ENCODE peak calls at places on chromosomes 13 and 19, in four cellular contexts. One of them, this sample, is unnamed.

GRCh38 chr19:16066611-16067104 is 9.6 kb upstream of the TPM4 start:
- DNase-seq in HepG2: peak; percentile 81
- DNase-seq in SK-N-SH: peak; percentile 62
- DNase-seq in GM12878: no peak
- DNase-seq in this sample: no peak

GRCh38 chr13:19157461-19157860 is 24.2 kb downstream of the TUBA3C start:
- DNase-seq in GM12878: no peak
- DNase-seq in HepG2: no peak
- DNase-seq in SK-N-SH: no peak
- DNase-seq in this sample: no peak

GRCh38 chr19:47433121-47433520 is 13.8 kb upstream of the MEIS3 start:
- DNase-seq in SK-N-SH: no peak
- DNase-seq in GM12878: no peak
- DNase-seq in HepG2: no peak
- DNase-seq in this sample: no peak

GRCh38 chr13:21675095-21676007 is 4.5 kb downstream of the FGF9 start:
- DNase-seq in HepG2: no peak
- DNase-seq in SK-N-SH: peak; percentile 36
- DNase-seq in GM12878: no peak
- DNase-seq in this sample: peak; percentile 68

GRCh38 chr19:53977991-53978731 is 13.3 kb upstream of the CACNG6 start:
- DNase-seq in SK-N-SH: peak; percentile 93
- DNase-seq in GM12878: no peak
- DNase-seq in HepG2: no peak
- DNase-seq in this sample: peak; percentile 97

GRCh38 chr13:51518847-51519246 is 65.4 kb upstream of the WDFY2 start:
- DNase-seq in GM12878: no peak
- DNase-seq in SK-N-SH: no peak
- DNase-seq in HepG2: no peak
- DNase-seq in this sample: no peak

GRCh38 chr13:76725211-76725610 is 161.0 kb downstream of the KCTD12 start:
- DNase-seq in HepG2: no peak
- DNase-seq in SK-N-SH: no peak
- DNase-seq in GM12878: no peak
- DNase-seq in this sample: no peak

GRCh38 chr19:4930664-4931063 is 21.4 kb downstream of the UHRF1 start:
- DNase-seq in SK-N-SH: no peak
- DNase-seq in GM12878: no peak
- DNase-seq in HepG2: no peak
- DNase-seq in this sample: no peak

GRCh38 chr19:3375221-3376088 is 9.1 kb downstream of the NFIC start:
- DNase-seq in GM12878: no peak
- DNase-seq in SK-N-SH: peak; percentile 90
- DNase-seq in HepG2: no peak
- DNase-seq in this sample: no peak

GRCh38 chr13:51780099-51780498 is 23.9 kb downstream of the DHRS12 start:
- DNase-seq in HepG2: no peak
- DNase-seq in GM12878: no peak
- DNase-seq in SK-N-SH: no peak
- DNase-seq in this sample: no peak

GRCh38 chr13:60261432-60262351 is 98.0 kb upstream of the DIAPH3 start:
- DNase-seq in SK-N-SH: no peak
- DNase-seq in GM12878: no peak
- DNase-seq in HepG2: no peak
- DNase-seq in this sample: peak; percentile 57

GRCh38 chr19:38691938-38692457 is 44.5 kb downstream of the ACTN4 start:
- DNase-seq in HepG2: no peak
- DNase-seq in SK-N-SH: peak; percentile 89
- DNase-seq in GM12878: no peak
- DNase-seq in this sample: no peak

GRCh38 chr19:13974073-13974472 is 21.8 kb downstream of the DCAF15 start:
- DNase-seq in GM12878: no peak
- DNase-seq in SK-N-SH: peak; percentile 66
- DNase-seq in HepG2: no peak
- DNase-seq in this sample: peak; percentile 70

GRCh38 chr13:96822900-96823299 is 171.4 kb downstream of the OXGR1 start:
- DNase-seq in HepG2: peak; percentile 50
- DNase-seq in SK-N-SH: peak; percentile 37
- DNase-seq in GM12878: no peak
- DNase-seq in this sample: no peak

GRCh38 chr13:97274782-97275252 is 52.7 kb downstream of the MBNL2 start:
- DNase-seq in SK-N-SH: no peak
- DNase-seq in HepG2: peak; percentile 93
- DNase-seq in GM12878: no peak
- DNase-seq in this sample: no peak

GRCh38 chr19:13057147-13057572 is 45.5 kb downstream of the LYL1 start:
- DNase-seq in HepG2: peak; percentile 37
- DNase-seq in SK-N-SH: no peak
- DNase-seq in GM12878: no peak
- DNase-seq in this sample: no peak

GRCh38 chr13:73428137-73428536 is 369.3 kb downstream of the KLF5 start:
- DNase-seq in SK-N-SH: no peak
- DNase-seq in GM12878: no peak
- DNase-seq in HepG2: no peak
- DNase-seq in this sample: no peak

GRCh38 chr19:50820086-50820485 is 3.5 kb downstream of the KLK1 start:
- DNase-seq in SK-N-SH: no peak
- DNase-seq in GM12878: no peak
- DNase-seq in HepG2: no peak
- DNase-seq in this sample: no peak

GRCh38 chr19:58538257-58539168 is 5.4 kb upstream of the TRIM28 start:
- DNase-seq in SK-N-SH: no peak
- DNase-seq in HepG2: no peak
- DNase-seq in GM12878: no peak
- DNase-seq in this sample: no peak

GRCh38 chr19:11587302-11587972 is 9.8 kb upstream of the ZNF627 start:
- DNase-seq in SK-N-SH: peak; percentile 85
- DNase-seq in HepG2: peak; percentile 47
- DNase-seq in GM12878: no peak
- DNase-seq in this sample: peak; percentile 33

GRCh38 chr13:41544824-41545707 is 87.7 kb downstream of the RGCC start:
- DNase-seq in HepG2: no peak
- DNase-seq in GM12878: no peak
- DNase-seq in SK-N-SH: no peak
- DNase-seq in this sample: no peak

GRCh38 chr19:48967346-48968178 is 2.5 kb downstream of the FTL start:
- DNase-seq in GM12878: no peak
- DNase-seq in SK-N-SH: no peak
- DNase-seq in HepG2: peak; percentile 74
- DNase-seq in this sample: no peak

GRCh38 chr13:96034662-96035061 is 18.5 kb downstream of the UGGT2 start:
- DNase-seq in HepG2: no peak
- DNase-seq in SK-N-SH: no peak
- DNase-seq in GM12878: no peak
- DNase-seq in this sample: no peak

GRCh38 chr13:46296920-46297319 is 85.2 kb downstream of the LRRC63 start:
- DNase-seq in HepG2: no peak
- DNase-seq in SK-N-SH: no peak
- DNase-seq in GM12878: no peak
- DNase-seq in this sample: no peak

GRCh38 chr13:78680064-78680463 is 21.1 kb upstream of the OBI1 start:
- DNase-seq in HepG2: no peak
- DNase-seq in GM12878: no peak
- DNase-seq in SK-N-SH: no peak
- DNase-seq in this sample: no peak

GRCh38 chr19:17209126-17210036 is 5.8 kb upstream of the USE1 start:
- DNase-seq in SK-N-SH: peak; percentile 95
- DNase-seq in GM12878: no peak
- DNase-seq in HepG2: no peak
- DNase-seq in this sample: peak; percentile 97

GRCh38 chr19:45637890-45638667 is 1.1 kb downstream of the EML2 start:
- DNase-seq in SK-N-SH: no peak
- DNase-seq in GM12878: no peak
- DNase-seq in HepG2: no peak
- DNase-seq in this sample: no peak

GRCh38 chr13:49670828-49671227 is 20.5 kb downstream of the EBPL start:
- DNase-seq in SK-N-SH: no peak
- DNase-seq in GM12878: no peak
- DNase-seq in HepG2: no peak
- DNase-seq in this sample: no peak

GRCh38 chr13:49664606-49665005 is 26.7 kb downstream of the EBPL start:
- DNase-seq in HepG2: no peak
- DNase-seq in GM12878: no peak
- DNase-seq in SK-N-SH: no peak
- DNase-seq in this sample: no peak

GRCh38 chr13:49667773-49668172 is 23.5 kb downstream of the EBPL start:
- DNase-seq in SK-N-SH: no peak
- DNase-seq in HepG2: no peak
- DNase-seq in GM12878: no peak
- DNase-seq in this sample: no peak

DNA sequence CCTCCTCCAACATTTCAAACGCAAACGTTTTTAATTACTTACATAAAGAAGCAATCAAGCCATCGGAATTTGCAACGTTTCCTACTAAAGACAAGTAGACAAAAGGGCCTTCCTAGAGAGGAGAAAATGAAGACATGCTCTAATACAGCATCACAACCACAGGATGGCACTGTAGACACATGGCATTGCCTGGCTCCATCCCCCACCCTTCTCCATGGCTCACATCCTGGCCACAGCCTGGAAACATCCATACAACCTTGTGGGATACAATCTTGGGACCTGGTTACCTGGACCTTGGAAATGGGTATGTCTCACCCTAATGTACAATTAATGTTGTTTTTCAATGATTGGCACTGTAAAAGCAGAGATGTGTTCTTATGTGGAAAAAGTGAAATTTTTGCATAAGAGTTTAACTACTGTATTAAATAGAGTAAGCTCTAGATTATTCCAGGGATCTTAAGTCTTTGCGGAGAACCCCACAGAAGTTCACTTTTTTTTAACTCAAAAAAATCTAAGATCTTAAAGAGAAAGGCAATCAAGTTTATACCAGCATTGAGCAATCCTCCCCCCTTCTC is 21.5 kb downstream of the EBPL start:
- DNase-seq in SK-N-SH: peak; percentile 84
- DNase-seq in GM12878: no peak
- DNase-seq in HepG2: peak; percentile 60
- DNase-seq in this sample: peak; percentile 57
- TF ChIP-seq TCF12 in SK-N-SH: no peak
- TF ChIP-seq TCF12 in GM12878: no peak
- TF ChIP-seq TCF12 in HepG2: no peak
- TF ChIP-seq TCF12 in this sample: no peak

GRCh38 chr13:39509616-39510015 is 93.4 kb downstream of the LHFPL6 start:
- DNase-seq in GM12878: no peak
- DNase-seq in SK-N-SH: no peak
- DNase-seq in HepG2: no peak
- DNase-seq in this sample: no peak
- TF ChIP-seq TCF12 in GM12878: no peak
- TF ChIP-seq TCF12 in SK-N-SH: no peak
- TF ChIP-seq TCF12 in HepG2: no peak
- TF ChIP-seq TCF12 in this sample: no peak

GRCh38 chr19:10010247-10010691 is at the start of gene COL5A3:
- DNase-seq in GM12878: no peak
- DNase-seq in HepG2: no peak
- DNase-seq in SK-N-SH: peak; percentile 51
- DNase-seq in this sample: peak; percentile 61
- TF ChIP-seq TCF12 in GM12878: no peak
- TF ChIP-seq TCF12 in HepG2: no peak
- TF ChIP-seq TCF12 in SK-N-SH: no peak
- TF ChIP-seq TCF12 in this sample: no peak

DNA sequence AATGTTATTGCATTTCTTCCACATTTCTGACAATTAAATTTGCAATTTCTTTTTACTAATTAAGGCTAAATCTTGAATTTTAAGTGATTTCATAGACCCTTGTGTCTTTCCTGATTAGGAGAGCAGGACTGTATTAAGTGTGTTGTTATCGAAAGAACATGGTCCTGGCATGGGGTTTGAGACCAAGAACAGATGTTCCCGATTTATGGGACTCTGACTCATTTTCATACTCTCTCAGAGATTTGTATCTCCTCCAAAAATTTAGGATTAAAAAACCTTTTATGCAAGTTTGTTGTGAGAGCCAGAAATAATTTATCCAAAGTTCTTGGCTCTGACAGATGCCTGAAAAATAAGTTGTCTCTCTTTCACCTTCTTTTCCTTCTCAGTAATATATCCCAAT is 589.3 kb upstream of the ARGLU1 start:
- DNase-seq in GM12878: no peak
- DNase-seq in HepG2: no peak
- DNase-seq in SK-N-SH: no peak
- DNase-seq in this sample: no peak
- TF ChIP-seq TCF12 in GM12878: no peak
- TF ChIP-seq TCF12 in HepG2: no peak
- TF ChIP-seq TCF12 in SK-N-SH: peak; percentile 68
- TF ChIP-seq TCF12 in this sample: no peak

DNA sequence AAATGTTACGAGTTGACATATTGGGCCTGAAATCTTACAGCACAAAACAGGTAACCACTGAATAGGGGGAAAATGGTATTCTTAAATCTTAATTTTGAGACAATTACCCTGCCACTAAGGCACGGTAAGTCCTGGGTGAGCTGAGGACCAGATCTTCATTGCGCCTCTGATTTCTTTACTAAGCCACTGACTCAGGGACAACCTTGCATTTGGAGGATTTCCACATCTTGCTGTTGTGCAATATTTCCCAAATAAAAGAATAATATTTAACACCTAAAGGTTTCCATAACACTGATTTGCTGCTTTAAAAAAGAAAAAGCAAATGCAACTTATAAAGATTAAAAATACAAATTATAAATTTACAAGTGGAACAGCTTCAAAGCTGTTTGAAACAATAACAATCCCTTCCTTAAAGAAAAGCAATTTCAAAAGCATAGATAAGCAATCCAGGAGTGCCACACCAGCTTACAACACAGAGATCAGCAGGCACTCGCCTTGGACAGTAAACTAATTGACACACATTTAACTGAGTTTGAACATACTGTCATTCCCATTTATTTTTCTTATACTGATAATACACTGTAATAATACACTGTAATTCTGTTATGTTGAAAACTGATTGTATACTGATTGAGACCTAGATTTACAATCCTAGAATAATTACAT is 79.6 kb upstream of the DOCK9 start:
- DNase-seq in HepG2: no peak
- DNase-seq in SK-N-SH: no peak
- DNase-seq in GM12878: no peak
- DNase-seq in this sample: no peak
- TF ChIP-seq TCF12 in HepG2: no peak
- TF ChIP-seq TCF12 in SK-N-SH: no peak
- TF ChIP-seq TCF12 in GM12878: no peak
- TF ChIP-seq TCF12 in this sample: no peak

GRCh38 chr13:62997696-62998095 is 1582.0 kb upstream of the PCDH20 start:
- DNase-seq in SK-N-SH: no peak
- DNase-seq in HepG2: no peak
- DNase-seq in GM12878: no peak
- DNase-seq in this sample: no peak
- TF ChIP-seq TCF12 in SK-N-SH: no peak
- TF ChIP-seq TCF12 in HepG2: no peak
- TF ChIP-seq TCF12 in GM12878: no peak
- TF ChIP-seq TCF12 in this sample: no peak

GRCh38 chr19:10068205-10068604 is 17.9 kb upstream of the SHFL start:
- DNase-seq in GM12878: no peak
- DNase-seq in SK-N-SH: no peak
- DNase-seq in HepG2: no peak
- DNase-seq in this sample: no peak

GRCh38 chr19:10070730-10071446 is 15.2 kb upstream of the SHFL start:
- DNase-seq in GM12878: no peak
- DNase-seq in SK-N-SH: no peak
- DNase-seq in HepG2: no peak
- DNase-seq in this sample: peak; percentile 74

GRCh38 chr19:10074153-10074552 is 12.0 kb upstream of the SHFL start:
- DNase-seq in HepG2: peak; percentile 60
- DNase-seq in GM12878: no peak
- DNase-seq in SK-N-SH: no peak
- DNase-seq in this sample: no peak

GRCh38 chr19:10069046-10069445 is 17.1 kb upstream of the SHFL start:
- DNase-seq in HepG2: no peak
- DNase-seq in SK-N-SH: no peak
- DNase-seq in GM12878: no peak
- DNase-seq in this sample: no peak
- TF ChIP-seq TCF12 in HepG2: no peak
- TF ChIP-seq TCF12 in SK-N-SH: no peak
- TF ChIP-seq TCF12 in GM12878: no peak
- TF ChIP-seq TCF12 in this sample: no peak